ENCODE peak calls at places on chromosomes 13 and 19, in four cellular contexts. X is cardiac muscle cell, Q is hepatocyte, T is caudate nucleus. U is an unnamed sample.

GRCh38 chr13:22024381-22024994 is 353.6 kb downstream of the FGF9 start:
- DNase-seq in X (no peak), Q (no peak), T (no peak), U (no peak)

GRCh38 chr13:100108913-100109507 is 20.1 kb downstream of the PCCA start:
- DNase-seq in X (peak), Q (no peak), T (no peak), U (no peak)

GRCh38 chr19:52237771-52238400 is 31.5 kb upstream of the ZNF766 start:
- DNase-seq in X (peak), Q (peak), T (peak), U (peak)

GRCh38 chr13:114015111-114015551 is 41.3 kb upstream of the C13orf46 start:
- DNase-seq in X (no peak), Q (no peak), T (no peak), U (no peak)

GRCh38 chr13:92573467-92574057 is 653.0 kb upstream of the GPC6 start:
- DNase-seq in X (peak), Q (peak), T (no peak), U (no peak)

GRCh38 chr13:42394361-42395065 is 122.6 kb downstream of the AKAP11 start:
- DNase-seq in X (no peak), Q (no peak), T (no peak), U (no peak)

GRCh38 chr13:76687467-76687866 is 198.7 kb downstream of the KCTD12 start:
- DNase-seq in X (no peak), Q (no peak), T (no peak), U (no peak)

GRCh38 chr13:45521292-45521691 is 56.6 kb downstream of the COG3 start:
- DNase-seq in X (peak), Q (peak), T (no peak), U (peak)

GRCh38 chr13:76512676-76513277 is 373.4 kb downstream of the KCTD12 start:
- DNase-seq in X (peak), Q (no peak), T (no peak), U (peak)

DNA sequence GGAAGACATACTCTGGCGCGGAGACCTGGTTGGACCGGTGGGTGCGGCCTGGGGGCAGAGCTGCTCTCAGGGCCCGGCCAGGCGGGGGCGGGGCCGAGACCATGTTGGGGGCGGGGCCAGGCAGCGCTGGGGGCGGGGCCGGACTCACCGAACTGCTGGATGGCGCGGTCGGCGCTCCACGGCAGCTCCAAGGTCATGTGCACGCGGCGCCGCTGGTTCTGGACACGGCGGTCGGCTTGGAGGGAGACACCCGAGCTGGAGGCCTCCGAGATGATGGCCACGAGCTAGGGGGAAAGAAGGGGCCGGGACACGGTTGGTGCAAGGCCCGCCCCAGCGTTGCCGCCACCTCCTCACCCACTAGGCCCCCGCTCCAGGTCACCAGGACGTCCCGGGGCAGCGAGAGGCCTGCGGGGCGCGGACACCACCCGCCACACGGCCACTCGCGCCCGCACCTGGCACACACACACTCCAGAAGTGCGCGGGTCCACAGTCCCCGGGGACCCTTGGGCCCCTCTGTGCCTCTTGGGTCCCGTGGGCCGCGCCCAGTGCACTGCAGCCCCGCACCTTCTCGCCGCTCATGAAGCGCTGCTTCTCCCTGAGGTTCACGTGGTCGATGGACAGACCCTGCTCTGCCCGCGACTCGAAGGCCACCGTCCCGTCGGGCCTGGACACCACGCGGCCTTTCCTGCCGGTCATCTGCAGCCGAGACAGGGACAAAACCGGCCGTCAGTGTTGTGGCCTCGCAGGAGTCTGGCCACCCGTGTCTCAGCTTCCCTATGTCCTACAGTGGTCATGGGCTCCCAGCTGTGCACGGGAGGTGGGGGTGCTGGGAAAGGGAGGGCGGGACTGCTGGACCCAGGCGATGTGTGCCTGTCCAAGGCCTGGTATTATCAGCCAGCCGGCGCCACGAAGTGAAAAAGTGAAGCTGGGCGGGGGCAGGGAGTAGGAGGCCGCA is 8.7 kb downstream of the GPX4 start:
- DNase-seq in X (no peak), Q (no peak), T (no peak), U (no peak)
- H3K27ac ChIP-seq in X (peak), Q (peak), T (peak), U (no peak)

GRCh38 chr13:29566864-29567263 is 28.6 kb downstream of the SLC7A1 start:
- DNase-seq in X (no peak), Q (no peak), T (no peak), U (no peak)
- H3K27ac ChIP-seq in X (no peak), Q (no peak), T (no peak), U (no peak)

DNA sequence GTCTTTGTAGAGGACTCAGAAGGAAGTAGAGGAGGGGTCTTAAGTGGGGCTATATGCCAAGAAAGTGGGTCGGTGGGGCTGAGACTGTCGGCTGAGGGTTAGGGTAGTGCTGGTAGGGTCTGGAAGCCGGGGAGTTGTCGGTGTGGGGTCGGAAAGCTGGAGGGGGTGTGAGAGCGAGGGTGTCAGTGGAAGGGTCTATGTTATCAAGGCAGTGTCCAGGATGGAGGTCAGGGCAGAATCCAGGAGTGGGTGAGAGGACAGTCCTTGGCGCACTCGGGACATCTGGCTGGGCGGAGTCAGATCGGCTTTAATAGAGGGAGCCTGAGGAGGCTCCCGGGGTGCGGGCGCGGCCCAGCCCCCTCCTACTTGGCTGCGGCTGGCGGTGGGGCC is 1.7 kb downstream of the HSPB6 start:
- DNase-seq in X (no peak), Q (no peak), T (no peak), U (no peak)
- H3K27ac ChIP-seq in X (no peak), Q (peak), T (no peak), U (no peak)

GRCh38 chr13:102212729-102213128 is 189.1 kb downstream of the FGF14 start:
- DNase-seq in X (no peak), Q (no peak), T (no peak), U (no peak)

GRCh38 chr13:102220681-102221228 is 181.1 kb downstream of the FGF14 start:
- DNase-seq in X (no peak), Q (peak), T (no peak), U (no peak)

DNA sequence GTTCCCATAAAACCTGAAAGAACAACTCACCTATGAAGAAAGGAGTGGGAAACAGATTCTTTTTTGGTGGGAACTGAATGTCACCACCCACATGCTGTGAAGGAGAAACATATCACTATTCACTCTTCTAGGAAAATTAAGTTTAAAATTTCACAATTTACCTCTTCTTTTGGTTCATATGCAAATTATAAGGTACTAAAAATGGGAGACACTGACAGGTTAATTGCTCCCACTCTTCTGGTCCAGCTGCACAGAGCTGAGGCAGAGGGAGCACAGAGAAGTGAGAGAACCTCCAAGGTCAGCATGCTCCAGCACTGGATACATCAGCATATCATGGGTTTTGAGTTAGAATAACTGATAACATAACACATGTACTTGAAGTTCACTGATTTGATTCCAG is 186.9 kb downstream of the FGF14 start:
- DNase-seq in X (no peak), Q (no peak), T (peak), U (no peak)
- H3K27ac ChIP-seq in X (no peak), Q (no peak), T (no peak), U (no peak)